ENCODE peak calls at places on chromosomes 4 and X, in ten cellular contexts. A is GM23248, P is lower lobe of right lung, J is PC-3, K is HAP-1, O is neuronal stem cell, N is endodermal cell, L is adipocyte, F is right cardiac atrium, M is transverse colon. I is an unnamed sample.

GRCh38 chr4:99845708-99846469 is 29.3 kb downstream of the DAPP1 start:
- DNase-seq in A (no peak), P (no peak), J (no peak), K (no peak), O (no peak), N (no peak), L (no peak), F (no peak), M (no peak), I (no peak)

GRCh38 chr4:24477919-24478318 is 106.4 kb downstream of the DHX15 start:
- DNase-seq in A (peak; percentile 75), P (no peak), J (peak; percentile 9), K (no peak), O (no peak), N (peak; percentile 70), L (peak; percentile 31), F (peak; percentile 39), M (no peak), I (no peak)

GRCh38 chrX:125681507-125681906 is 361.8 kb downstream of the TEX13C start:
- DNase-seq in A (no peak), P (no peak), J (no peak), K (no peak), O (no peak), N (no peak), L (no peak), F (no peak), M (no peak), I (no peak)

GRCh38 chrX:29431895-29432294 is 783.5 kb upstream of the MAGEB2 start:
- DNase-seq in A (no peak), P (no peak), J (peak; percentile 24), K (no peak), O (no peak), N (no peak), L (no peak), F (no peak), M (no peak), I (no peak)

GRCh38 chr4:173121044-173121685 is 47.4 kb upstream of the GALNT7 start:
- DNase-seq in A (peak; percentile 20), P (no peak), J (peak; percentile 9), K (no peak), O (no peak), N (peak; percentile 67), L (peak; percentile 42), F (no peak), M (peak; percentile 48), I (peak; percentile 51)

GRCh38 chr4:40395166-40395900 is 60.2 kb downstream of the CHRNA9 start:
- DNase-seq in A (no peak), P (no peak), J (no peak), K (no peak), O (no peak), N (no peak), L (no peak), F (no peak), M (no peak), I (peak; percentile 32)

GRCh38 chr4:116357758-116358157 is 727.6 kb downstream of the TRAM1L1 start:
- DNase-seq in A (peak; percentile 2), P (peak; percentile 54), J (peak; percentile 35), K (no peak), O (no peak), N (no peak), L (no peak), F (no peak), M (peak; percentile 11), I (peak; percentile 79)

GRCh38 chr4:70703695-70704332 is 15.5 kb downstream of the UTP3 start:
- DNase-seq in A (peak; percentile 80), P (no peak), J (peak; percentile 84), K (peak; percentile 45), O (peak; percentile 21), N (no peak), L (peak; percentile 77), F (no peak), M (peak; percentile 18), I (no peak)

GRCh38 chrX:113370001-113370400 is 529.4 kb upstream of the AMOT start:
- DNase-seq in A (no peak), P (no peak), J (no peak), K (no peak), O (peak; percentile 35), N (no peak), L (no peak), F (no peak), M (no peak), I (no peak)

GRCh38 chrX:140299411-140299810 is 205.5 kb downstream of the SOX3 start:
- DNase-seq in A (no peak), P (no peak), J (no peak), K (no peak), O (no peak), N (no peak), L (no peak), F (no peak), M (no peak), I (no peak)

GRCh38 chrX:51144828-51145442 is 187.7 kb upstream of the NUDT10 start:
- DNase-seq in A (peak; percentile 37), P (no peak), J (peak; percentile 48), K (peak; percentile 67), O (peak; percentile 45), N (peak; percentile 83), L (peak; percentile 30), F (no peak), M (no peak), I (peak; percentile 38)

GRCh38 chrX:129771266-129771995 is 8.3 kb upstream of the SASH3 start:
- DNase-seq in A (no peak), P (no peak), J (no peak), K (no peak), O (no peak), N (no peak), L (no peak), F (no peak), M (no peak), I (no peak)
- H3K4me1 ChIP-seq in A (no peaks in the 10 kb centered on the region), P (peaks cover 5% of the 10 kb centered on the region), J (no peaks in the 10 kb centered on the region), K (no peaks in the 10 kb centered on the region), O (peaks cover 3% of the 10 kb centered on the region), N (no peaks in the 10 kb centered on the region), L (no peaks in the 10 kb centered on the region), F (no peaks in the 10 kb centered on the region), M (no peaks in the 10 kb centered on the region), I (no peaks in the 10 kb centered on the region)

GRCh38 chr4:2867758-2868491 is 24.3 kb downstream of the ADD1 start:
- DNase-seq in A (peak; percentile 54), P (no peak), J (no peak), K (no peak), O (no peak), N (peak; percentile 77), L (peak; percentile 54), F (peak; percentile 40), M (no peak), I (peak; percentile 62)
- H3K4me1 ChIP-seq in A (peaks cover 36% of the 10 kb centered on the region), P (peaks cover 99% of the 10 kb centered on the region), J (peaks cover 6% of the 10 kb centered on the region), K (peaks cover 24% of the 10 kb centered on the region), O (peaks cover 23% of the 10 kb centered on the region), N (peaks cover 36% of the 10 kb centered on the region), L (peaks cover 66% of the 10 kb centered on the region), F (peaks cover 23% of the 10 kb centered on the region), M (peaks cover 74% of the 10 kb centered on the region), I (peaks cover 75% of the 10 kb centered on the region)

GRCh38 chr4:52586069-52586468 is 73.0 kb downstream of the USP46 start:
- DNase-seq in A (peak; percentile 7), P (no peak), J (no peak), K (no peak), O (no peak), N (no peak), L (peak; percentile 5), F (no peak), M (no peak), I (no peak)

GRCh38 chr4:52588771-52589591 is 70.1 kb downstream of the USP46 start:
- DNase-seq in A (peak; percentile 87), P (no peak), J (no peak), K (no peak), O (no peak), N (no peak), L (no peak), F (no peak), M (no peak), I (no peak)

GRCh38 chr4:52588097-52588496 is 71.0 kb downstream of the USP46 start:
- DNase-seq in A (peak; percentile 39), P (no peak), J (peak; percentile 33), K (no peak), O (no peak), N (peak; percentile 88), L (peak; percentile 7), F (peak; percentile 37), M (peak; percentile 9), I (peak; percentile 59)

GRCh38 chr4:52579602-52580272 is 79.4 kb downstream of the USP46 start:
- DNase-seq in A (no peak), P (no peak), J (no peak), K (no peak), O (no peak), N (no peak), L (no peak), F (no peak), M (no peak), I (no peak)

DNA sequence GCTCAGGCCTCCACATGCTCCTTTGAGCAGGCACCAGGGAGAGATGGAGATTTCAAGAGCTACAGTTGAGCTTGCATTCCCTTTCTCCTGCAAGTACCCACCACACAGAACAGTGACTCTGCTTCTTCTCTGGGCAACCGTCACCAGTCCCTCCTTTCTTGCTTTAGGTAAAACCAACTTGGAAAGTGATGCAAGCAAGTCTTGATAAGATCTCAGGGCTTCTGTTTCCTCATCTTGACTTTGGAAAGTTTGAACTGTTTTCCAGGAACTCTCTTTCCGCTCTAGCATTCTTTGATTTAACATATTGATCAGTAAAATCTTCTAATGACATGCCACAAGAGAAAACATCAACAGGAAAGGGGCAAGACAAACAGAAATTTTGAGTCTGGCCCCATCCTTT is 73.7 kb downstream of the USP46 start:
- DNase-seq in A (no peak), P (no peak), J (no peak), K (no peak), O (no peak), N (no peak), L (no peak), F (no peak), M (no peak), I (no peak)
- H3K4me1 ChIP-seq in A (peaks cover 16% of the 10 kb centered on the region), P (no peaks in the 10 kb centered on the region), J (no peaks in the 10 kb centered on the region), K (peaks cover 12% of the 10 kb centered on the region), O (no peaks in the 10 kb centered on the region), N (no peaks in the 10 kb centered on the region), L (no peaks in the 10 kb centered on the region), F (peaks cover 14% of the 10 kb centered on the region), M (no peaks in the 10 kb centered on the region), I (no peaks in the 10 kb centered on the region)

GRCh38 chr4:2843909-2844584 is 403 bp downstream of the ADD1 start:
- DNase-seq in A (peak; percentile 67), P (peak; percentile 77), J (peak; percentile 6), K (no peak), O (peak; percentile 49), N (peak; percentile 78), L (peak; percentile 65), F (peak; percentile 62), M (peak; percentile 50), I (peak; percentile 58)

GRCh38 chr4:2848449-2848848 is 4.8 kb downstream of the ADD1 start:
- DNase-seq in A (no peak), P (no peak), J (peak; percentile 12), K (no peak), O (no peak), N (no peak), L (no peak), F (no peak), M (no peak), I (no peak)

GRCh38 chr4:2846172-2846571 is 2.5 kb downstream of the ADD1 start:
- DNase-seq in A (no peak), P (no peak), J (no peak), K (no peak), O (no peak), N (no peak), L (no peak), F (no peak), M (no peak), I (no peak)

GRCh38 chr4:2849267-2850140 is 5.9 kb downstream of the ADD1 start:
- DNase-seq in A (peak; percentile 40), P (no peak), J (no peak), K (no peak), O (no peak), N (no peak), L (peak; percentile 78), F (no peak), M (peak; percentile 56), I (peak; percentile 84)

GRCh38 chr4:2847297-2847871 is 3.7 kb downstream of the ADD1 start:
- DNase-seq in A (no peak), P (no peak), J (no peak), K (no peak), O (no peak), N (peak; percentile 48), L (no peak), F (no peak), M (no peak), I (no peak)
- H3K4me1 ChIP-seq in A (peaks cover 28% of the 10 kb centered on the region), P (peaks cover 77% of the 10 kb centered on the region), J (peaks cover 14% of the 10 kb centered on the region), K (peaks cover 9% of the 10 kb centered on the region), O (peaks cover 5% of the 10 kb centered on the region), N (peaks cover 10% of the 10 kb centered on the region), L (peaks cover 20% of the 10 kb centered on the region), F (peaks cover 5% of the 10 kb centered on the region), M (peaks cover 54% of the 10 kb centered on the region), I (peaks cover 78% of the 10 kb centered on the region)

I was measured in body of pancreas.